ENCODE peak calls at places on chromosomes 4 and X, in five cellular contexts. One of them, this sample, is unnamed.

GRCh38 chrX:9988762-9989161 is 21.6 kb downstream of the CLDN34 start:
- DNase-seq in T-helper 1 cell: no peak
- DNase-seq in endothelial cell: no peak
- DNase-seq in T follicular helper cell: no peak
- DNase-seq in adrenal gland: no peak
- DNase-seq in this sample: peak; percentile 11

GRCh38 chrX:18994713-18995112 is 10.8 kb upstream of the PHKA2 start:
- DNase-seq in adrenal gland: no peak
- DNase-seq in T-helper 1 cell: no peak
- DNase-seq in endothelial cell: no peak
- DNase-seq in T follicular helper cell: no peak
- DNase-seq in this sample: peak; percentile 30

GRCh38 chr4:130125468-130125867 is 1029.5 kb downstream of the C4orf33 start:
- DNase-seq in T follicular helper cell: no peak
- DNase-seq in endothelial cell: no peak
- DNase-seq in T-helper 1 cell: no peak
- DNase-seq in adrenal gland: no peak
- DNase-seq in this sample: peak; percentile 26

GRCh38 chr4:112130903-112131302 is 14.4 kb upstream of the FAM241A start:
- DNase-seq in adrenal gland: no peak
- DNase-seq in endothelial cell: no peak
- DNase-seq in T-helper 1 cell: no peak
- DNase-seq in T follicular helper cell: no peak
- DNase-seq in this sample: no peak

GRCh38 chr4:52658671-52659015 is 458 bp downstream of the USP46 start:
- DNase-seq in endothelial cell: no peak
- DNase-seq in adrenal gland: no peak
- DNase-seq in T-helper 1 cell: no peak
- DNase-seq in T follicular helper cell: no peak
- DNase-seq in this sample: no peak

GRCh38 chr4:169060396-169061081 is 50.5 kb upstream of the CBR4 start:
- DNase-seq in adrenal gland: no peak
- DNase-seq in T-helper 1 cell: no peak
- DNase-seq in T follicular helper cell: no peak
- DNase-seq in endothelial cell: no peak
- DNase-seq in this sample: no peak

GRCh38 chrX:105458846-105459245 is 238.4 kb upstream of the TEX13A start:
- DNase-seq in adrenal gland: no peak
- DNase-seq in endothelial cell: no peak
- DNase-seq in T-helper 1 cell: no peak
- DNase-seq in T follicular helper cell: no peak
- DNase-seq in this sample: no peak

GRCh38 chr4:114264452-114264851 is 285.0 kb upstream of the ARSJ start:
- DNase-seq in endothelial cell: no peak
- DNase-seq in T-helper 1 cell: no peak
- DNase-seq in T follicular helper cell: no peak
- DNase-seq in adrenal gland: no peak
- DNase-seq in this sample: no peak

GRCh38 chrX:103828529-103828928 is 3.5 kb downstream of the RAB9B start:
- DNase-seq in endothelial cell: no peak
- DNase-seq in T follicular helper cell: no peak
- DNase-seq in adrenal gland: no peak
- DNase-seq in T-helper 1 cell: no peak
- DNase-seq in this sample: no peak

GRCh38 chr4:122038896-122039295 is 87.0 kb upstream of the TRPC3 start:
- DNase-seq in T follicular helper cell: no peak
- DNase-seq in T-helper 1 cell: no peak
- DNase-seq in adrenal gland: no peak
- DNase-seq in endothelial cell: no peak
- DNase-seq in this sample: peak; percentile 54

GRCh38 chr4:124426279-124426678 is 286.3 kb downstream of the ANKRD50 start:
- DNase-seq in adrenal gland: no peak
- DNase-seq in endothelial cell: no peak
- DNase-seq in T follicular helper cell: no peak
- DNase-seq in T-helper 1 cell: no peak
- DNase-seq in this sample: no peak

GRCh38 chr4:86593726-86594558 is at the start of gene PTPN13:
- DNase-seq in T follicular helper cell: peak; percentile 49
- DNase-seq in adrenal gland: peak; percentile 100
- DNase-seq in T-helper 1 cell: peak; percentile 30
- DNase-seq in endothelial cell: peak; percentile 97
- DNase-seq in this sample: peak; percentile 95

GRCh38 chr4:26984896-26985295 is 124.3 kb downstream of the STIM2 start:
- DNase-seq in T follicular helper cell: no peak
- DNase-seq in T-helper 1 cell: no peak
- DNase-seq in endothelial cell: no peak
- DNase-seq in adrenal gland: no peak
- DNase-seq in this sample: no peak

GRCh38 chrX:7987160-7987992 is 60.2 kb upstream of the PNPLA4 start:
- DNase-seq in T-helper 1 cell: no peak
- DNase-seq in adrenal gland: no peak
- DNase-seq in endothelial cell: no peak
- DNase-seq in T follicular helper cell: no peak
- DNase-seq in this sample: no peak

GRCh38 chr4:107736924-107737448 is 17.0 kb upstream of the PAPSS1 start:
- DNase-seq in T follicular helper cell: peak; percentile 10
- DNase-seq in adrenal gland: peak; percentile 29
- DNase-seq in T-helper 1 cell: no peak
- DNase-seq in endothelial cell: peak; percentile 74
- DNase-seq in this sample: no peak

GRCh38 chrX:117743469-117744251 is 372.9 kb downstream of the KLHL13 start:
- DNase-seq in T-helper 1 cell: no peak
- DNase-seq in T follicular helper cell: no peak
- DNase-seq in adrenal gland: no peak
- DNase-seq in endothelial cell: peak; percentile 8
- DNase-seq in this sample: peak; percentile 23

GRCh38 chr4:128974203-128974602 is 119.1 kb downstream of the SCLT1 start:
- DNase-seq in T-helper 1 cell: no peak
- DNase-seq in endothelial cell: no peak
- DNase-seq in T follicular helper cell: no peak
- DNase-seq in adrenal gland: peak; percentile 24
- DNase-seq in this sample: no peak

GRCh38 chrX:154022716-154023115 is 3.0 kb upstream of the IRAK1 start:
- DNase-seq in endothelial cell: no peak
- DNase-seq in T-helper 1 cell: no peak
- DNase-seq in adrenal gland: no peak
- DNase-seq in T follicular helper cell: no peak
- DNase-seq in this sample: no peak

GRCh38 chrX:147803948-147804347 is 107.8 kb upstream of the FMR1 start:
- DNase-seq in T-helper 1 cell: no peak
- DNase-seq in T follicular helper cell: no peak
- DNase-seq in endothelial cell: peak; percentile 3
- DNase-seq in adrenal gland: peak; percentile 15
- DNase-seq in this sample: peak; percentile 14

GRCh38 chr4:61296115-61296514 is 96.0 kb downstream of the ADGRL3 start:
- DNase-seq in endothelial cell: no peak
- DNase-seq in T-helper 1 cell: no peak
- DNase-seq in T follicular helper cell: no peak
- DNase-seq in adrenal gland: no peak
- DNase-seq in this sample: no peak

GRCh38 chr4:1566838-1567518 is 117.1 kb downstream of the FAM53A start:
- DNase-seq in adrenal gland: no peak
- DNase-seq in T follicular helper cell: no peak
- DNase-seq in T-helper 1 cell: no peak
- DNase-seq in endothelial cell: no peak
- DNase-seq in this sample: no peak

GRCh38 chr4:70583952-70584834 is 7.9 kb upstream of the AMBN start:
- DNase-seq in endothelial cell: no peak
- DNase-seq in T-helper 1 cell: no peak
- DNase-seq in adrenal gland: no peak
- DNase-seq in T follicular helper cell: no peak
- DNase-seq in this sample: peak; percentile 83

GRCh38 chrX:7330971-7331746 is 183.2 kb upstream of the PUDP start:
- DNase-seq in T follicular helper cell: no peak
- DNase-seq in adrenal gland: peak; percentile 22
- DNase-seq in T-helper 1 cell: no peak
- DNase-seq in endothelial cell: no peak
- DNase-seq in this sample: no peak

GRCh38 chrX:24158881-24159280 is 9.4 kb downstream of the ZFX start:
- DNase-seq in adrenal gland: no peak
- DNase-seq in T follicular helper cell: no peak
- DNase-seq in T-helper 1 cell: no peak
- DNase-seq in endothelial cell: no peak
- DNase-seq in this sample: no peak

GRCh38 chr4:140296871-140297570 is 76.4 kb upstream of the SCOC start:
- DNase-seq in T-helper 1 cell: no peak
- DNase-seq in T follicular helper cell: no peak
- DNase-seq in adrenal gland: peak; percentile 56
- DNase-seq in endothelial cell: no peak
- DNase-seq in this sample: peak; percentile 35

GRCh38 chrX:19926095-19926494 is 38.7 kb upstream of the SH3KBP1 start:
- DNase-seq in T-helper 1 cell: no peak
- DNase-seq in T follicular helper cell: no peak
- DNase-seq in adrenal gland: no peak
- DNase-seq in endothelial cell: no peak
- DNase-seq in this sample: no peak

GRCh38 chr4:24736066-24736465 is 59.3 kb upstream of the SOD3 start:
- DNase-seq in adrenal gland: no peak
- DNase-seq in endothelial cell: no peak
- DNase-seq in T-helper 1 cell: no peak
- DNase-seq in T follicular helper cell: no peak
- DNase-seq in this sample: peak; percentile 13

GRCh38 chr4:125979868-125980412 is 665.2 kb downstream of the FAT4 start:
- DNase-seq in T-helper 1 cell: no peak
- DNase-seq in T follicular helper cell: no peak
- DNase-seq in endothelial cell: no peak
- DNase-seq in adrenal gland: no peak
- DNase-seq in this sample: peak; percentile 1

GRCh38 chr4:184016742-184017668 is 111.9 kb downstream of the STOX2 start:
- DNase-seq in adrenal gland: no peak
- DNase-seq in endothelial cell: no peak
- DNase-seq in T-helper 1 cell: no peak
- DNase-seq in T follicular helper cell: no peak
- DNase-seq in this sample: no peak

GRCh38 chrX:46381630-46382029 is 163.6 kb downstream of the ZNF674 start:
- DNase-seq in endothelial cell: peak; percentile 38
- DNase-seq in T-helper 1 cell: no peak
- DNase-seq in adrenal gland: no peak
- DNase-seq in T follicular helper cell: no peak
- DNase-seq in this sample: no peak

GRCh38 chrX:155876704-155877103 is 4.4 kb upstream of the VAMP7 start:
- DNase-seq in T follicular helper cell: no peak
- DNase-seq in T-helper 1 cell: no peak
- DNase-seq in endothelial cell: no peak
- DNase-seq in adrenal gland: no peak
- DNase-seq in this sample: no peak

GRCh38 chr4:128653514-128654420 is 155.7 kb upstream of the JADE1 start:
- DNase-seq in T follicular helper cell: no peak
- DNase-seq in endothelial cell: no peak
- DNase-seq in T-helper 1 cell: no peak
- DNase-seq in adrenal gland: no peak
- DNase-seq in this sample: no peak

This sample was measured in renal cortical epithelial cell.